ENCODE peak calls at places on chromosomes 3 and 15, in five cellular contexts. One of them, this sample, is unnamed.

GRCh38 chr15:38768970-38769369 is 204.4 kb upstream of the RASGRP1 start:
- DNase-seq in GM23338: peak
- DNase-seq in CD8-positive, alpha-beta T cell: no peak
- DNase-seq in left lung: no peak
- DNase-seq in stimulated activated CD8-positive, alpha-beta memory T cell treated with anti-CD3 and anti-CD28 coated beads, Interleukin-15, amount 100 ng/mL, for 1 hour: no peak
- DNase-seq in this sample: peak

GRCh38 chr3:48118928-48119327 is 69.3 kb downstream of the CDC25A start:
- DNase-seq in stimulated activated CD8-positive, alpha-beta memory T cell treated with anti-CD3 and anti-CD28 coated beads, Interleukin-15, amount 100 ng/mL, for 1 hour: no peak
- DNase-seq in GM23338: no peak
- DNase-seq in CD8-positive, alpha-beta T cell: no peak
- DNase-seq in left lung: no peak
- DNase-seq in this sample: no peak

GRCh38 chr3:108320746-108321350 is 24.5 kb downstream of the HHLA2 start:
- DNase-seq in stimulated activated CD8-positive, alpha-beta memory T cell treated with anti-CD3 and anti-CD28 coated beads, Interleukin-15, amount 100 ng/mL, for 1 hour: no peak
- DNase-seq in GM23338: peak
- DNase-seq in CD8-positive, alpha-beta T cell: no peak
- DNase-seq in left lung: no peak
- DNase-seq in this sample: no peak

GRCh38 chr3:192188218-192188835 is 539.0 kb downstream of the FGF12 start:
- DNase-seq in CD8-positive, alpha-beta T cell: peak
- DNase-seq in left lung: no peak
- DNase-seq in GM23338: peak
- DNase-seq in stimulated activated CD8-positive, alpha-beta memory T cell treated with anti-CD3 and anti-CD28 coated beads, Interleukin-15, amount 100 ng/mL, for 1 hour: peak
- DNase-seq in this sample: peak

GRCh38 chr3:138971766-138972320 is 24.8 kb downstream of the FOXL2NB start:
- DNase-seq in GM23338: no peak
- DNase-seq in stimulated activated CD8-positive, alpha-beta memory T cell treated with anti-CD3 and anti-CD28 coated beads, Interleukin-15, amount 100 ng/mL, for 1 hour: no peak
- DNase-seq in CD8-positive, alpha-beta T cell: no peak
- DNase-seq in left lung: no peak
- DNase-seq in this sample: no peak

GRCh38 chr15:43483306-43484128 is 9.4 kb downstream of the TP53BP1 start:
- DNase-seq in left lung: no peak
- DNase-seq in stimulated activated CD8-positive, alpha-beta memory T cell treated with anti-CD3 and anti-CD28 coated beads, Interleukin-15, amount 100 ng/mL, for 1 hour: no peak
- DNase-seq in CD8-positive, alpha-beta T cell: no peak
- DNase-seq in GM23338: peak
- DNase-seq in this sample: peak

GRCh38 chr3:32703491-32703968 is 18.5 kb downstream of the CNOT10 start:
- DNase-seq in CD8-positive, alpha-beta T cell: no peak
- DNase-seq in left lung: no peak
- DNase-seq in GM23338: no peak
- DNase-seq in stimulated activated CD8-positive, alpha-beta memory T cell treated with anti-CD3 and anti-CD28 coated beads, Interleukin-15, amount 100 ng/mL, for 1 hour: no peak
- DNase-seq in this sample: no peak

GRCh38 chr3:193124861-193125260 is 116.2 kb upstream of the PLAAT1 start:
- DNase-seq in CD8-positive, alpha-beta T cell: no peak
- DNase-seq in left lung: no peak
- DNase-seq in stimulated activated CD8-positive, alpha-beta memory T cell treated with anti-CD3 and anti-CD28 coated beads, Interleukin-15, amount 100 ng/mL, for 1 hour: no peak
- DNase-seq in GM23338: no peak
- DNase-seq in this sample: no peak

GRCh38 chr3:80767599-80767998 is 993.8 kb downstream of the GBE1 start:
- DNase-seq in GM23338: peak
- DNase-seq in stimulated activated CD8-positive, alpha-beta memory T cell treated with anti-CD3 and anti-CD28 coated beads, Interleukin-15, amount 100 ng/mL, for 1 hour: no peak
- DNase-seq in left lung: no peak
- DNase-seq in CD8-positive, alpha-beta T cell: no peak
- DNase-seq in this sample: no peak

GRCh38 chr15:25737218-25737643 is 125.9 kb downstream of the ATP10A start:
- DNase-seq in left lung: no peak
- DNase-seq in stimulated activated CD8-positive, alpha-beta memory T cell treated with anti-CD3 and anti-CD28 coated beads, Interleukin-15, amount 100 ng/mL, for 1 hour: no peak
- DNase-seq in CD8-positive, alpha-beta T cell: no peak
- DNase-seq in GM23338: no peak
- DNase-seq in this sample: no peak

GRCh38 chr3:30505866-30506517 is 100.4 kb upstream of the TGFBR2 start:
- DNase-seq in stimulated activated CD8-positive, alpha-beta memory T cell treated with anti-CD3 and anti-CD28 coated beads, Interleukin-15, amount 100 ng/mL, for 1 hour: no peak
- DNase-seq in GM23338: no peak
- DNase-seq in left lung: no peak
- DNase-seq in CD8-positive, alpha-beta T cell: no peak
- DNase-seq in this sample: no peak

GRCh38 chr3:48661501-48662139 is 1.1 kb downstream of the CELSR3 start:
- DNase-seq in CD8-positive, alpha-beta T cell: peak
- DNase-seq in GM23338: peak
- DNase-seq in stimulated activated CD8-positive, alpha-beta memory T cell treated with anti-CD3 and anti-CD28 coated beads, Interleukin-15, amount 100 ng/mL, for 1 hour: peak
- DNase-seq in left lung: peak
- DNase-seq in this sample: peak

GRCh38 chr3:72663429-72663828 is 184.8 kb downstream of the SHQ1 start:
- DNase-seq in CD8-positive, alpha-beta T cell: no peak
- DNase-seq in left lung: no peak
- DNase-seq in GM23338: no peak
- DNase-seq in stimulated activated CD8-positive, alpha-beta memory T cell treated with anti-CD3 and anti-CD28 coated beads, Interleukin-15, amount 100 ng/mL, for 1 hour: no peak
- DNase-seq in this sample: no peak

GRCh38 chr3:171640520-171641412 is 169.5 kb downstream of the PLD1 start:
- DNase-seq in left lung: no peak
- DNase-seq in CD8-positive, alpha-beta T cell: no peak
- DNase-seq in stimulated activated CD8-positive, alpha-beta memory T cell treated with anti-CD3 and anti-CD28 coated beads, Interleukin-15, amount 100 ng/mL, for 1 hour: no peak
- DNase-seq in GM23338: peak
- DNase-seq in this sample: no peak

GRCh38 chr15:58360421-58361090 is 71.2 kb upstream of the LIPC start:
- DNase-seq in stimulated activated CD8-positive, alpha-beta memory T cell treated with anti-CD3 and anti-CD28 coated beads, Interleukin-15, amount 100 ng/mL, for 1 hour: no peak
- DNase-seq in CD8-positive, alpha-beta T cell: no peak
- DNase-seq in GM23338: no peak
- DNase-seq in left lung: no peak
- DNase-seq in this sample: no peak

GRCh38 chr3:139414608-139415224 is 25.3 kb upstream of the COPB2 start:
- DNase-seq in CD8-positive, alpha-beta T cell: no peak
- DNase-seq in left lung: no peak
- DNase-seq in stimulated activated CD8-positive, alpha-beta memory T cell treated with anti-CD3 and anti-CD28 coated beads, Interleukin-15, amount 100 ng/mL, for 1 hour: no peak
- DNase-seq in GM23338: no peak
- DNase-seq in this sample: no peak

GRCh38 chr15:50698101-50698500 is 11.5 kb upstream of the TRPM7 start:
- DNase-seq in stimulated activated CD8-positive, alpha-beta memory T cell treated with anti-CD3 and anti-CD28 coated beads, Interleukin-15, amount 100 ng/mL, for 1 hour: no peak
- DNase-seq in left lung: no peak
- DNase-seq in GM23338: no peak
- DNase-seq in CD8-positive, alpha-beta T cell: no peak
- DNase-seq in this sample: no peak

GRCh38 chr15:91689377-91689776 is 164.1 kb upstream of the SLCO3A1 start:
- DNase-seq in left lung: no peak
- DNase-seq in stimulated activated CD8-positive, alpha-beta memory T cell treated with anti-CD3 and anti-CD28 coated beads, Interleukin-15, amount 100 ng/mL, for 1 hour: no peak
- DNase-seq in GM23338: no peak
- DNase-seq in CD8-positive, alpha-beta T cell: no peak
- DNase-seq in this sample: no peak

GRCh38 chr3:177596822-177597271 is 399.6 kb upstream of the TBL1XR1 start:
- DNase-seq in CD8-positive, alpha-beta T cell: no peak
- DNase-seq in GM23338: no peak
- DNase-seq in left lung: no peak
- DNase-seq in stimulated activated CD8-positive, alpha-beta memory T cell treated with anti-CD3 and anti-CD28 coated beads, Interleukin-15, amount 100 ng/mL, for 1 hour: no peak
- DNase-seq in this sample: peak

GRCh38 chr3:51568041-51568440 is 29.5 kb downstream of the RAD54L2 start:
- DNase-seq in stimulated activated CD8-positive, alpha-beta memory T cell treated with anti-CD3 and anti-CD28 coated beads, Interleukin-15, amount 100 ng/mL, for 1 hour: no peak
- DNase-seq in left lung: no peak
- DNase-seq in GM23338: no peak
- DNase-seq in CD8-positive, alpha-beta T cell: no peak
- DNase-seq in this sample: no peak

GRCh38 chr3:194880940-194881925 is 195.6 kb downstream of the FAM43A start:
- DNase-seq in CD8-positive, alpha-beta T cell: no peak
- DNase-seq in stimulated activated CD8-positive, alpha-beta memory T cell treated with anti-CD3 and anti-CD28 coated beads, Interleukin-15, amount 100 ng/mL, for 1 hour: no peak
- DNase-seq in left lung: no peak
- DNase-seq in GM23338: no peak
- DNase-seq in this sample: no peak

GRCh38 chr3:44596631-44597030 is 11.9 kb downstream of the ZNF660 start:
- DNase-seq in GM23338: no peak
- DNase-seq in CD8-positive, alpha-beta T cell: no peak
- DNase-seq in stimulated activated CD8-positive, alpha-beta memory T cell treated with anti-CD3 and anti-CD28 coated beads, Interleukin-15, amount 100 ng/mL, for 1 hour: no peak
- DNase-seq in left lung: no peak
- DNase-seq in this sample: no peak

GRCh38 chr3:142057331-142057725 is 92.0 kb downstream of the TFDP2 start:
- DNase-seq in left lung: no peak
- DNase-seq in GM23338: no peak
- DNase-seq in stimulated activated CD8-positive, alpha-beta memory T cell treated with anti-CD3 and anti-CD28 coated beads, Interleukin-15, amount 100 ng/mL, for 1 hour: no peak
- DNase-seq in CD8-positive, alpha-beta T cell: no peak
- DNase-seq in this sample: no peak

GRCh38 chr3:29668233-29668632 is 387.4 kb downstream of the RBMS3 start:
- DNase-seq in left lung: no peak
- DNase-seq in CD8-positive, alpha-beta T cell: no peak
- DNase-seq in stimulated activated CD8-positive, alpha-beta memory T cell treated with anti-CD3 and anti-CD28 coated beads, Interleukin-15, amount 100 ng/mL, for 1 hour: no peak
- DNase-seq in GM23338: no peak
- DNase-seq in this sample: no peak

GRCh38 chr3:150296966-150297365 is 111.1 kb upstream of the TSC22D2 start:
- DNase-seq in GM23338: peak
- DNase-seq in CD8-positive, alpha-beta T cell: no peak
- DNase-seq in left lung: no peak
- DNase-seq in stimulated activated CD8-positive, alpha-beta memory T cell treated with anti-CD3 and anti-CD28 coated beads, Interleukin-15, amount 100 ng/mL, for 1 hour: no peak
- DNase-seq in this sample: no peak

GRCh38 chr3:183502782-183503181 is 52.7 kb downstream of the KLHL6 start:
- DNase-seq in stimulated activated CD8-positive, alpha-beta memory T cell treated with anti-CD3 and anti-CD28 coated beads, Interleukin-15, amount 100 ng/mL, for 1 hour: no peak
- DNase-seq in left lung: no peak
- DNase-seq in CD8-positive, alpha-beta T cell: no peak
- DNase-seq in GM23338: no peak
- DNase-seq in this sample: peak

GRCh38 chr15:66901336-66902100 is 163.9 kb upstream of the SMAD3 start:
- DNase-seq in left lung: no peak
- DNase-seq in CD8-positive, alpha-beta T cell: no peak
- DNase-seq in GM23338: no peak
- DNase-seq in stimulated activated CD8-positive, alpha-beta memory T cell treated with anti-CD3 and anti-CD28 coated beads, Interleukin-15, amount 100 ng/mL, for 1 hour: no peak
- DNase-seq in this sample: no peak

GRCh38 chr15:90684281-90684680 is 32.9 kb upstream of the BLM start:
- DNase-seq in left lung: no peak
- DNase-seq in CD8-positive, alpha-beta T cell: no peak
- DNase-seq in stimulated activated CD8-positive, alpha-beta memory T cell treated with anti-CD3 and anti-CD28 coated beads, Interleukin-15, amount 100 ng/mL, for 1 hour: no peak
- DNase-seq in GM23338: no peak
- DNase-seq in this sample: no peak

GRCh38 chr15:84079885-84080777 is 155.4 kb upstream of the GOLGA6L4 start:
- DNase-seq in left lung: peak
- DNase-seq in stimulated activated CD8-positive, alpha-beta memory T cell treated with anti-CD3 and anti-CD28 coated beads, Interleukin-15, amount 100 ng/mL, for 1 hour: no peak
- DNase-seq in GM23338: peak
- DNase-seq in CD8-positive, alpha-beta T cell: peak
- DNase-seq in this sample: peak

GRCh38 chr3:28575748-28576589 is 227.3 kb upstream of the AZI2 start:
- DNase-seq in CD8-positive, alpha-beta T cell: no peak
- DNase-seq in left lung: peak
- DNase-seq in GM23338: peak
- DNase-seq in stimulated activated CD8-positive, alpha-beta memory T cell treated with anti-CD3 and anti-CD28 coated beads, Interleukin-15, amount 100 ng/mL, for 1 hour: no peak
- DNase-seq in this sample: no peak

GRCh38 chr15:63582179-63582578 is 15.0 kb upstream of the FBXL22 start:
- DNase-seq in stimulated activated CD8-positive, alpha-beta memory T cell treated with anti-CD3 and anti-CD28 coated beads, Interleukin-15, amount 100 ng/mL, for 1 hour: no peak
- DNase-seq in GM23338: no peak
- DNase-seq in left lung: no peak
- DNase-seq in CD8-positive, alpha-beta T cell: no peak
- DNase-seq in this sample: no peak